ENCODE peak calls at places on chromosomes 7 and 10, in eight cellular contexts. One of them, this sample, is unnamed.
A peak's percentile ranks its signal among the peaks of the same experiment; 100 is the strongest.

GRCh38 chr7:26779978-26780595 is 84.3 kb downstream of the SKAP2 start:
- DNase-seq in GM13977: no peak
- DNase-seq in epithelial cell of esophagus: no peak
- DNase-seq in activated CD8-positive, alpha-beta memory T cell treated with anti-CD3 and anti-CD28 coated beads for 4 hours: no peak
- DNase-seq in MV-4-11: no peak
- DNase-seq in hepatocyte: no peak
- DNase-seq in HuH-7.5: no peak
- DNase-seq in NCI-H345: no peak
- DNase-seq in this sample: no peak

GRCh38 chr10:66795871-66796270 is 130.0 kb upstream of the LRRTM3 start:
- DNase-seq in GM13977: no peak
- DNase-seq in epithelial cell of esophagus: no peak
- DNase-seq in activated CD8-positive, alpha-beta memory T cell treated with anti-CD3 and anti-CD28 coated beads for 4 hours: no peak
- DNase-seq in MV-4-11: no peak
- DNase-seq in hepatocyte: no peak
- DNase-seq in HuH-7.5: no peak
- DNase-seq in NCI-H345: no peak
- DNase-seq in this sample: no peak

GRCh38 chr7:149126662-149127321 is 668 bp upstream of the ZNF425 start:
- DNase-seq in GM13977: peak; percentile 76
- DNase-seq in epithelial cell of esophagus: peak; percentile 22
- DNase-seq in activated CD8-positive, alpha-beta memory T cell treated with anti-CD3 and anti-CD28 coated beads for 4 hours: peak; percentile 58
- DNase-seq in MV-4-11: peak; percentile 44
- DNase-seq in hepatocyte: peak; percentile 65
- DNase-seq in HuH-7.5: no peak
- DNase-seq in NCI-H345: peak; percentile 64
- DNase-seq in this sample: no peak

GRCh38 chr7:100021297-100021696 is 5.9 kb downstream of the ZKSCAN1 start:
- DNase-seq in GM13977: no peak
- DNase-seq in epithelial cell of esophagus: no peak
- DNase-seq in activated CD8-positive, alpha-beta memory T cell treated with anti-CD3 and anti-CD28 coated beads for 4 hours: no peak
- DNase-seq in MV-4-11: peak; percentile 69
- DNase-seq in hepatocyte: no peak
- DNase-seq in HuH-7.5: no peak
- DNase-seq in NCI-H345: no peak
- DNase-seq in this sample: no peak

GRCh38 chr7:5550831-5551230 is 127.2 kb upstream of the TNRC18 start:
- DNase-seq in GM13977: no peak
- DNase-seq in epithelial cell of esophagus: no peak
- DNase-seq in activated CD8-positive, alpha-beta memory T cell treated with anti-CD3 and anti-CD28 coated beads for 4 hours: no peak
- DNase-seq in MV-4-11: no peak
- DNase-seq in hepatocyte: no peak
- DNase-seq in HuH-7.5: no peak
- DNase-seq in NCI-H345: no peak
- DNase-seq in this sample: no peak

GRCh38 chr10:63525021-63525420 is 3.8 kb downstream of the REEP3 start:
- DNase-seq in GM13977: no peak
- DNase-seq in epithelial cell of esophagus: no peak
- DNase-seq in activated CD8-positive, alpha-beta memory T cell treated with anti-CD3 and anti-CD28 coated beads for 4 hours: no peak
- DNase-seq in MV-4-11: peak; percentile 57
- DNase-seq in hepatocyte: no peak
- DNase-seq in HuH-7.5: no peak
- DNase-seq in NCI-H345: no peak
- DNase-seq in this sample: no peak

GRCh38 chr10:33334170-33334838 is at the start of gene NRP1:
- DNase-seq in GM13977: peak; percentile 54
- DNase-seq in epithelial cell of esophagus: peak; percentile 54
- DNase-seq in activated CD8-positive, alpha-beta memory T cell treated with anti-CD3 and anti-CD28 coated beads for 4 hours: no peak
- DNase-seq in MV-4-11: peak; percentile 35
- DNase-seq in hepatocyte: peak; percentile 47
- DNase-seq in HuH-7.5: no peak
- DNase-seq in NCI-H345: no peak
- DNase-seq in this sample: peak; percentile 86

GRCh38 chr7:75889223-75889825 is 10.5 kb downstream of the RHBDD2 start:
- DNase-seq in GM13977: no peak
- DNase-seq in epithelial cell of esophagus: no peak
- DNase-seq in activated CD8-positive, alpha-beta memory T cell treated with anti-CD3 and anti-CD28 coated beads for 4 hours: no peak
- DNase-seq in MV-4-11: no peak
- DNase-seq in hepatocyte: no peak
- DNase-seq in HuH-7.5: no peak
- DNase-seq in NCI-H345: no peak
- DNase-seq in this sample: no peak